ENCODE peak calls at places on chromosomes 3 and 15, in nine cellular contexts. H is HCT116; L is GM10248; N is activated T-cell treated with anti-CD3 and anti-CD28 coated beads for 4 hours; K is stimulated activated CD4-positive, alpha-beta T cell treated with anti-CD3 and anti-CD28 coated beads, Interleukin-2, amount 100 ng/mL, for 24 hours; V is left kidney; S is mesenteric fat pad; P is D341Med; M is NCI-H345. T is an unnamed sample.

GRCh38 chr3:64185436-64185835 is 39.8 kb downstream of the PRICKLE2 start:
- DNase-seq in H (no peak), L (no peak), N (no peak), K (no peak), V (no peak), S (no peak), P (no peak), M (no peak), T (no peak)

GRCh38 chr15:60326824-60327654 is 70.7 kb downstream of the ANXA2 start:
- DNase-seq in H (peak), L (peak), N (no peak), K (peak), V (peak), S (no peak), P (peak), M (peak), T (peak)

GRCh38 chr3:38521391-38521987 is 25.3 kb downstream of the EXOG start:
- DNase-seq in H (peak), L (peak), N (peak), K (peak), V (peak), S (no peak), P (peak), M (peak), T (peak)

GRCh38 chr3:49702672-49703071 is 13.3 kb downstream of the RNF123 start:
- DNase-seq in H (no peak), L (no peak), N (no peak), K (no peak), V (no peak), S (no peak), P (no peak), M (no peak), T (no peak)

GRCh38 chr15:43218908-43219706 is 1.7 kb downstream of the EPB42 start:
- DNase-seq in H (no peak), L (no peak), N (no peak), K (no peak), V (peak), S (peak), P (no peak), M (no peak), T (no peak)

GRCh38 chr15:38562278-38562677 is 2.3 kb downstream of the RASGRP1 start:
- DNase-seq in H (no peak), L (peak), N (no peak), K (no peak), V (no peak), S (no peak), P (no peak), M (no peak), T (no peak)

GRCh38 chr15:52171386-52171785 is 19.8 kb downstream of the GNB5 start:
- DNase-seq in H (no peak), L (no peak), N (no peak), K (no peak), V (peak), S (no peak), P (no peak), M (no peak), T (no peak)

GRCh38 chr3:163939926-163940325 is 1138.4 kb downstream of the SI start:
- DNase-seq in H (peak), L (no peak), N (no peak), K (no peak), V (no peak), S (no peak), P (no peak), M (no peak), T (no peak)

GRCh38 chr3:107999215-107999775 is 91.5 kb downstream of the CD47 start:
- DNase-seq in H (no peak), L (no peak), N (no peak), K (no peak), V (no peak), S (no peak), P (no peak), M (no peak), T (no peak)

GRCh38 chr3:70811880-70812279 is 499.4 kb upstream of the MDFIC2 start:
- DNase-seq in H (no peak), L (no peak), N (no peak), K (no peak), V (peak), S (no peak), P (no peak), M (no peak), T (no peak)

GRCh38 chr15:53520867-53521525 is 238.5 kb downstream of the WDR72 start:
- DNase-seq in H (no peak), L (no peak), N (no peak), K (no peak), V (peak), S (no peak), P (no peak), M (no peak), T (no peak)

GRCh38 chr3:71784914-71785593 is at the start of gene PROK2:
- DNase-seq in H (no peak), L (peak), N (peak), K (peak), V (peak), S (no peak), P (peak), M (peak), T (peak)

GRCh38 chr3:59570816-59571215 is 521.0 kb upstream of the CFAP20DC start:
- DNase-seq in H (no peak), L (no peak), N (no peak), K (no peak), V (no peak), S (no peak), P (no peak), M (no peak), T (no peak)

GRCh38 chr15:52369030-52369429 is 73.4 kb upstream of the MYO5C start:
- DNase-seq in H (no peak), L (no peak), N (no peak), K (no peak), V (no peak), S (no peak), P (no peak), M (no peak), T (no peak)

GRCh38 chr15:31554261-31554660 is 227.6 kb downstream of the KLF13 start:
- DNase-seq in H (no peak), L (no peak), N (no peak), K (no peak), V (no peak), S (no peak), P (no peak), M (no peak), T (no peak)

GRCh38 chr15:60972866-60973265 is 256.2 kb downstream of the RORA start:
- DNase-seq in H (no peak), L (no peak), N (no peak), K (no peak), V (no peak), S (no peak), P (no peak), M (no peak), T (no peak)